ENCODE peak calls at places on chromosomes 5 and 9, in seven cellular contexts. Y, Z, R, U, A, F and L are unnamed samples.

GRCh38 chr5:77984587-77984986 is 208.4 kb upstream of the TBCA start:
- DNase-seq in F (no peak), R (no peak), U (no peak), Y (no peak), A (no peak), Z (no peak), L (no peak)

GRCh38 chr5:110288766-110289165 is 437.7 kb downstream of the TMEM232 start:
- DNase-seq in F (no peak), R (no peak), A (peak), Z (no peak), U (no peak), Y (no peak), L (peak)

GRCh38 chr5:31048282-31048974 is 145.1 kb upstream of the CDH6 start:
- DNase-seq in F (peak), U (no peak), A (no peak), Y (no peak), Z (no peak), R (no peak), L (no peak)

GRCh38 chr5:127567026-127567768 is 49.8 kb downstream of the PRRC1 start:
- DNase-seq in A (no peak), Y (no peak), U (no peak), F (no peak), R (no peak), Z (no peak), L (no peak)

GRCh38 chr9:127535834-127536233 is 76.2 kb upstream of the STXBP1 start:
- DNase-seq in Y (no peak), R (no peak), Z (peak), A (no peak), F (no peak), U (peak), L (no peak)

GRCh38 chr9:132197856-132198550 is 36.1 kb downstream of the NTNG2 start:
- DNase-seq in R (no peak), Y (no peak), U (no peak), F (no peak), Z (no peak), A (no peak), L (no peak)

GRCh38 chr9:116643691-116644090 is 43.4 kb upstream of the TRIM32 start:
- DNase-seq in Z (no peak), A (no peak), Y (no peak), R (no peak), U (peak), F (no peak), L (no peak)

GRCh38 chr5:56625577-56625976 is 189.8 kb upstream of the MAP3K1 start:
- DNase-seq in F (no peak), Y (no peak), Z (no peak), A (peak), R (peak), U (peak), L (peak)

GRCh38 chr5:14165375-14166091 is 22.4 kb downstream of the TRIO start:
- DNase-seq in A (peak), F (no peak), U (peak), Z (no peak), Y (no peak), R (peak), L (no peak)

GRCh38 chr5:151739395-151739794 is 19.0 kb downstream of the ATOX1 start:
- DNase-seq in A (peak), U (no peak), Y (no peak), R (no peak), F (no peak), Z (no peak), L (no peak)

GRCh38 chr5:17094830-17095229 is 122.6 kb upstream of the BASP1 start:
- DNase-seq in R (no peak), Z (no peak), F (no peak), U (peak), A (peak), Y (no peak), L (peak)

GRCh38 chr9:21812945-21813568 is 10.6 kb downstream of the MTAP start:
- DNase-seq in U (peak), A (peak), F (peak), R (peak), Y (peak), Z (peak), L (no peak)

GRCh38 chr9:101229606-101230005 is 155.2 kb downstream of the BAAT start:
- DNase-seq in U (no peak), Z (no peak), R (no peak), A (no peak), F (no peak), Y (no peak), L (no peak)

GRCh38 chr9:37508834-37509206 is 23.1 kb downstream of the POLR1E start:
- DNase-seq in R (no peak), U (no peak), F (no peak), A (no peak), Y (no peak), Z (no peak), L (no peak)

GRCh38 chr5:104650313-104650712 is 1087.7 kb upstream of the NUDT12 start:
- DNase-seq in U (no peak), A (no peak), R (no peak), Z (no peak), Y (no peak), F (no peak), L (no peak)

GRCh38 chr5:139185589-139185988 is 12.6 kb downstream of the SIL1 start:
- DNase-seq in R (no peak), F (no peak), A (no peak), U (no peak), Y (no peak), Z (no peak), L (no peak)

GRCh38 chr9:134521817-134522501 is 119.6 kb upstream of the COL5A1 start:
- DNase-seq in F (no peak), R (no peak), Y (no peak), U (no peak), A (no peak), Z (no peak), L (no peak)

GRCh38 chr5:145178667-145179523 is 656.2 kb downstream of the PRELID2 start:
- DNase-seq in U (no peak), A (peak), Z (no peak), F (no peak), Y (no peak), R (peak), L (no peak)

GRCh38 chr9:34413229-34413852 is 36.6 kb upstream of the MYORG start:
- DNase-seq in F (peak), Y (no peak), R (no peak), Z (peak), U (peak), A (peak), L (no peak)

GRCh38 chr5:134026521-134027202 is 21.9 kb upstream of the VDAC1 start:
- DNase-seq in R (peak), F (peak), Z (no peak), A (peak), U (peak), Y (peak), L (peak)

DNA sequence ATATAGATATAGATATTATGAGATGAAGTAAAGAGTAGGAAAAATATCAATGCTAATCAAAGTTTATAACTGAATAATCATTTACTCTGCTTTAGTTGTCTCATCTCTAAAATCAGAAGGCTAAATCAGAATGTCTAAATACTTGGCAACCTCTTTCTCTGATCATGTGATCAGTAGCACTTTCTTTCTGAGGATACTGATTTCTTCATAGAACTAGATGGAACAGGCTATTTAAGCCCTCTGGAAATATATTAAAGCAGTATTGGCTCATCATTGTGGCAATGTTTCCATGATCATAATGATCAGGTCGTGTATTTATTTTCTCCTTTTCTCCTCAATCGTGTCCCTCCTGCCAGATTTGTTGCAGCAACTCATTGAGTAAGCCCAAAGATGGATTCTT is 109.7 kb downstream of the KCNN2 start:
- DNase-seq in R (no peak), Z (no peak), Y (no peak), F (no peak), A (no peak), U (no peak), L (no peak)
- TF ChIP-seq CTCF in R (no peak), Z (no peak), Y (no peak), F (no peak), A (no peak), U (no peak), L (no peak)

GRCh38 chr5:143213851-143214363 is 189.6 kb downstream of the NR3C1 start:
- DNase-seq in F (no peak), R (no peak), A (peak), Z (no peak), U (peak), Y (no peak), L (no peak)
- TF ChIP-seq CTCF in F (no peak), R (no peak), A (no peak), Z (no peak), U (no peak), Y (no peak), L (no peak)

DNA sequence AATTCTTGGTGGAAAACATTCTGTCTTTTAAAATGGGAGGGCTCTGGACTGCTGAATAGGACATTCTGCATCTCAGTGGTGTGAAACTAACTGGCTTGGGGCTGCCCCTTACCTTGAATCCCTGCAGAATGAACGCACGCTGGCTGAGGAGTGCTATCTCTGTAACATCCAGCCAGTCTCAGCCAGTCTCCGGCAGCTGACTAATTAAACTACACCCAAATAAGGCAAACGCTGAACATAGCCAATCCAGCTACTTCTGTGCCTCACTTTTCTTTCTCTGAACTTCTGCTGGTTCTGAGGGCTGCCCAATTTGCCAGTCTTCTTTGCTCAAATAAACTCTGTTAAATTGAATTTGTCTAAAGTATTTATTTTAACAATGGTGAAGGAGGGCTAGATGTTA is 153.9 kb upstream of the NFIL3 start:
- DNase-seq in Z (no peak), Y (no peak), F (no peak), A (no peak), R (no peak), U (no peak), L (no peak)
- TF ChIP-seq CTCF in Z (no peak), Y (no peak), F (no peak), A (no peak), R (no peak), U (no peak), L (no peak)

GRCh38 chr9:129572517-129572916 is 48.4 kb downstream of the C9orf50 start:
- DNase-seq in A (no peak), U (no peak), F (no peak), Z (no peak), Y (no peak), R (no peak), L (no peak)
- TF ChIP-seq CTCF in A (no peak), U (no peak), F (no peak), Z (no peak), Y (no peak), R (no peak), L (no peak)

GRCh38 chr5:163503106-163504090 is 2.0 kb upstream of the MAT2B start:
- DNase-seq in Z (peak), F (peak), R (peak), U (peak), Y (peak), A (peak), L (peak)
- TF ChIP-seq CTCF in Z (peak), F (peak), R (no peak), U (peak), Y (peak), A (peak), L (peak)

GRCh38 chr9:8420416-8420815 is 620.8 kb upstream of the DMAC1 start:
- DNase-seq in Y (no peak), R (no peak), U (no peak), Z (no peak), A (no peak), F (no peak), L (no peak)

GRCh38 chr9:8417341-8417740 is 617.8 kb upstream of the DMAC1 start:
- DNase-seq in Y (no peak), Z (no peak), R (no peak), A (no peak), U (no peak), F (no peak), L (no peak)

GRCh38 chr9:8419871-8420270 is 620.3 kb upstream of the DMAC1 start:
- DNase-seq in Y (no peak), F (no peak), R (no peak), U (peak), Z (no peak), A (no peak), L (no peak)
- TF ChIP-seq CTCF in Y (no peak), F (no peak), R (no peak), U (no peak), Z (no peak), A (no peak), L (no peak)

GRCh38 chr5:163478126-163478981 is 17.9 kb downstream of the HMMR start:
- DNase-seq in R (no peak), Y (no peak), A (no peak), F (no peak), U (peak), Z (no peak), L (no peak)

GRCh38 chr5:163475416-163475815 is 15.0 kb downstream of the HMMR start:
- DNase-seq in Y (no peak), U (no peak), R (no peak), A (no peak), F (no peak), Z (no peak), L (no peak)

GRCh38 chr5:163473613-163474243 is 13.3 kb downstream of the HMMR start:
- DNase-seq in Y (no peak), R (no peak), F (no peak), A (peak), U (no peak), Z (no peak), L (no peak)

DNA sequence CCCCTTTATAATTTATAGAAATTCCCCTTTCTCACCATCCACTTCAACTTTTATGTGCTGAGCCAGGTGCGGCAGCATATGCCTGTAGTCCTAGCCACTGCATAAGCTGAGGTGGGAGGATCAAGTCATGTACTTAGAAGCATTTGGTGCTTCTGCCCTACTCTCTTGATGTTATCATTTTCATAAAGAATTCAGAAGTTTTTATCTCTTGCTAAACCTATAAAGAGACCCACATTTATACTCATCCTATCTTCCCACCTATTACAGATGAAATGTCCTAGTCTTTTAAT is 18.5 kb downstream of the HMMR start:
- DNase-seq in U (no peak), R (no peak), A (no peak), Y (no peak), F (no peak), Z (no peak), L (no peak)
- TF ChIP-seq CTCF in U (no peak), R (no peak), A (no peak), Y (no peak), F (no peak), Z (no peak), L (no peak)

GRCh38 chr5:179275941-179276837 is 69.1 kb downstream of the ADAMTS2 start:
- DNase-seq in F (peak), A (peak), R (no peak), Y (no peak), Z (peak), U (peak), L (peak)

GRCh38 chr5:179275381-179275878 is 69.8 kb downstream of the ADAMTS2 start:
- DNase-seq in U (no peak), A (peak), R (no peak), F (no peak), Y (no peak), Z (peak), L (no peak)

GRCh38 chr5:179278546-179278945 is 66.7 kb downstream of the ADAMTS2 start:
- DNase-seq in A (no peak), Z (peak), F (no peak), U (no peak), Y (no peak), R (no peak), L (no peak)

GRCh38 chr5:179278119-179278518 is 67.1 kb downstream of the ADAMTS2 start:
- DNase-seq in F (no peak), R (no peak), U (peak), Z (no peak), Y (no peak), A (no peak), L (no peak)

DNA sequence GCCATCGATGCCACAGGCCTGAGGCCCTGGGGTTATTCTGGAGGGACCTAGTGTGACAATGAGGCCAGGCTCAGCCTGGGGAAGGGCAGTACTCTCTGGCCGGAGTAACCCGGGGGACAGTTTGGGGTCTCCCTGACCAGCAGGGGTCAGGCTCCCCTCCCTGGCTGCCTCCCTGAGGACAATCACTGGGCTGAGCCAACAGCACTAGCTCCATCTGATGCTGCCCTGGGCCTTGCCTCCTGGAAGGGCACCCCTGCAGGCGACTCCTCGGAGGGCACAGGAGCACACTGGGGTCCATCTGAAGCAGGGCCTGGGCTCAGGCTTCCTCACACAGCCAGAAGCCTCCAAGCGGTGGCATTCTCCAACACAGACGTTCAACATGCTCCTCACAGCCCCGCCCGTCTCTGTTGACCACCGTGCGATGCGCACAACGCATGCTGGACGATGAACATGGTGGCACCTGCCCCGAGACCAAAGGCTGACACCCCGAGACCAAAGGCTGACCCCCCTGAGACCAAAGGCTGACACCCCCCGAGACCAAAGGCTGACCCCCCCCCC is 68.3 kb downstream of the ADAMTS2 start:
- DNase-seq in R (no peak), Z (peak), A (no peak), Y (no peak), F (no peak), U (no peak), L (no peak)
- TF ChIP-seq CTCF in R (no peak), Z (no peak), A (peak), Y (no peak), F (no peak), U (peak), L (peak)

GRCh38 chr5:137695651-137696428 is 40.0 kb downstream of the KLHL3 start:
- DNase-seq in R (no peak), A (peak), Y (peak), Z (no peak), U (no peak), F (no peak), L (no peak)
- TF ChIP-seq CTCF in R (no peak), A (no peak), Y (peak), Z (peak), U (no peak), F (no peak), L (no peak)